ENCODE peak calls at places on chromosomes 11 and 22, in nine cellular contexts. Y is adipocyte, Z is OCI-LY7, P is mammary epithelial cell, G is mucosa of descending colon, E is A549, Q is BE2C, X is lower lobe of right lung, J is GM12878. M is an unnamed sample. For H3K9me3, the result is how much of the 10 kb centered on the place peaks cover.

GRCh38 chr22:18068381-18068988 is 9.3 kb upstream of the PEX26 start:
- DNase-seq in P (no peak), Z (no peak), X (no peak), Y (peak), G (no peak), Q (no peak), E (no peak), J (no peak), M (no peak)

GRCh38 chr22:25134028-25134427 is 65.6 kb upstream of the CRYBB3 start:
- DNase-seq in X (no peak), G (no peak), Q (no peak), J (no peak), Y (no peak), Z (no peak), E (no peak), P (peak), M (peak)

GRCh38 chr22:39821008-39821407 is 72.6 kb downstream of the ENTHD1 start:
- DNase-seq in G (no peak), J (no peak), E (no peak), Q (no peak), P (no peak), Z (no peak), Y (no peak), X (no peak), M (no peak)

GRCh38 chr22:32355760-32356159 is 1.9 kb upstream of the RFPL3 start:
- DNase-seq in E (peak), J (no peak), Y (no peak), G (no peak), Q (no peak), Z (peak), X (no peak), P (peak), M (peak)

GRCh38 chr11:5178046-5178837 is 22.2 kb downstream of the OR51V1 start:
- DNase-seq in Z (no peak), E (no peak), P (no peak), X (no peak), J (no peak), Y (no peak), G (no peak), Q (no peak), M (no peak)

GRCh38 chr11:47233989-47234668 is 14.5 kb downstream of the ACP2 start:
- DNase-seq in E (peak), Z (peak), Q (peak), J (no peak), P (peak), G (no peak), X (no peak), Y (peak), M (peak)

GRCh38 chr11:27700351-27701261 is at the start of gene BDNF:
- DNase-seq in Q (no peak), Z (no peak), X (no peak), J (no peak), G (no peak), E (peak), Y (peak), P (no peak), M (peak)

GRCh38 chr22:22986008-22986407 is 84.3 kb upstream of the GNAZ start:
- DNase-seq in E (no peak), G (no peak), Z (no peak), J (no peak), X (no peak), Y (no peak), P (no peak), Q (no peak), M (no peak)

GRCh38 chr22:42347281-42347824 is 76.9 kb upstream of the TCF20 start:
- DNase-seq in P (no peak), E (no peak), G (no peak), J (no peak), Y (no peak), Z (no peak), X (no peak), Q (peak), M (no peak)

GRCh38 chr11:120658071-120658423 is 146.5 kb downstream of the GRIK4 start:
- DNase-seq in J (peak), P (no peak), X (no peak), Y (no peak), E (no peak), Q (no peak), Z (peak), G (no peak), M (no peak)

GRCh38 chr22:20438066-20438677 is 547 bp upstream of the SCARF2 start:
- DNase-seq in Z (no peak), P (no peak), E (no peak), X (peak), G (peak), Y (peak), J (no peak), Q (no peak), M (no peak)

GRCh38 chr11:14384338-14384737 is 25.4 kb upstream of the RRAS2 start:
- DNase-seq in E (no peak), Z (no peak), J (no peak), Y (peak), P (no peak), X (no peak), G (no peak), Q (no peak), M (no peak)

GRCh38 chr11:85575388-85575787 is 51.8 kb downstream of the DLG2 start:
- DNase-seq in G (no peak), Z (no peak), E (no peak), Y (no peak), Q (no peak), X (no peak), P (no peak), J (no peak), M (no peak)

GRCh38 chr11:85758026-85758425 is 52.9 kb downstream of the SYTL2 start:
- DNase-seq in G (no peak), X (no peak), Q (no peak), J (no peak), Z (no peak), P (no peak), E (no peak), Y (no peak), M (peak)

GRCh38 chr11:71568707-71569349 is 3.5 kb downstream of the KRTAP5-10 start:
- DNase-seq in X (no peak), Y (no peak), P (no peak), Q (peak), E (no peak), G (no peak), Z (no peak), J (no peak), M (peak)

GRCh38 chr22:35991168-35991567 is 37.5 kb downstream of the RBFOX2 start:
- DNase-seq in P (no peak), X (no peak), Q (no peak), Y (peak), G (no peak), Z (no peak), E (no peak), J (no peak), M (no peak)

GRCh38 chr11:60838132-60838531 is 3.8 kb upstream of the CCDC86 start:
- DNase-seq in Q (no peak), J (no peak), Z (peak), Y (peak), X (no peak), E (peak), P (no peak), G (no peak), M (no peak)

GRCh38 chr11:134510641-134511040 is 98.6 kb upstream of the B3GAT1 start:
- DNase-seq in E (no peak), G (peak), Q (no peak), X (peak), P (no peak), J (no peak), Z (no peak), Y (no peak), M (no peak)

GRCh38 chr11:17547051-17547577 is at the start of gene OTOG:
- DNase-seq in Q (peak), G (no peak), E (no peak), P (no peak), J (no peak), Z (no peak), Y (no peak), X (no peak), M (peak)

GRCh38 chr22:22791438-22792181 is 96.0 kb upstream of the IGLL5 start:
- DNase-seq in E (no peak), J (no peak), Q (no peak), Z (no peak), G (no peak), X (no peak), Y (no peak), P (no peak), M (no peak)

GRCh38 chr11:131670876-131671275 is 300.5 kb downstream of the NTM start:
- DNase-seq in E (no peak), Z (no peak), Q (no peak), X (no peak), P (no peak), J (no peak), G (no peak), Y (no peak), M (no peak)

GRCh38 chr22:48599346-48599745 is 1228.3 kb downstream of the BRD1 start:
- DNase-seq in Z (no peak), Y (no peak), P (no peak), E (no peak), X (no peak), Q (no peak), G (no peak), J (no peak), M (no peak)

GRCh38 chr22:48600171-48600570 is 1227.5 kb downstream of the BRD1 start:
- DNase-seq in G (no peak), Z (no peak), J (no peak), X (no peak), Y (no peak), P (no peak), Q (no peak), E (no peak), M (no peak)

GRCh38 chr22:48602805-48603518 is 1224.7 kb downstream of the BRD1 start:
- DNase-seq in E (no peak), P (no peak), Q (no peak), Z (no peak), Y (no peak), X (no peak), J (no peak), G (no peak), M (no peak)

GRCh38 chr22:48603621-48604320 is 1223.9 kb downstream of the BRD1 start:
- DNase-seq in Z (no peak), G (no peak), X (no peak), J (no peak), P (no peak), Y (no peak), E (no peak), Q (no peak), M (no peak)

DNA sequence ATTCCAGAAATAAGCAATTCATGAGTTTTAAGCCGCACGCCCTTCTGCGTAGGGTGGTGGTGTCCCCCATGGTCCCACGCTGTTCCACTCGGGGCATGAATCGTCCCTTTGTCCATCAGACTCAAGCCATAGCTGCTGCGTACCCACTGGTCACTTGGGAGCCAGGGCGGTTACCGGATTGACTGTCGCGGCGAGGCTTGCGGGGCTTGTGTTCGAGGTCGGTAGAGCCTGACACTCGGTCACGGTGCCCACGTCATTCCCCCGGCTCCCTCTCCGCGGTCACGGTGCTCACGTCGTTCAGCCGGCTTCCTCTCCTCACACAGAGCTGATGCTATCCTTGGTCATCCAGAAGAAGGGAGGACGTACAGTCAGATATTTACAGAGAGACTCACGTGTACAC is 1227.0 kb downstream of the BRD1 start:
- DNase-seq in G (no peak), E (no peak), J (no peak), Y (no peak), P (no peak), X (no peak), Z (no peak), Q (no peak), M (no peak)
- H3K9me3 ChIP-seq in G (under half), E (under half), J (under half), Y (under half), P (half or more), X (under half), Z (under half), Q (under half), M (under half)

DNA sequence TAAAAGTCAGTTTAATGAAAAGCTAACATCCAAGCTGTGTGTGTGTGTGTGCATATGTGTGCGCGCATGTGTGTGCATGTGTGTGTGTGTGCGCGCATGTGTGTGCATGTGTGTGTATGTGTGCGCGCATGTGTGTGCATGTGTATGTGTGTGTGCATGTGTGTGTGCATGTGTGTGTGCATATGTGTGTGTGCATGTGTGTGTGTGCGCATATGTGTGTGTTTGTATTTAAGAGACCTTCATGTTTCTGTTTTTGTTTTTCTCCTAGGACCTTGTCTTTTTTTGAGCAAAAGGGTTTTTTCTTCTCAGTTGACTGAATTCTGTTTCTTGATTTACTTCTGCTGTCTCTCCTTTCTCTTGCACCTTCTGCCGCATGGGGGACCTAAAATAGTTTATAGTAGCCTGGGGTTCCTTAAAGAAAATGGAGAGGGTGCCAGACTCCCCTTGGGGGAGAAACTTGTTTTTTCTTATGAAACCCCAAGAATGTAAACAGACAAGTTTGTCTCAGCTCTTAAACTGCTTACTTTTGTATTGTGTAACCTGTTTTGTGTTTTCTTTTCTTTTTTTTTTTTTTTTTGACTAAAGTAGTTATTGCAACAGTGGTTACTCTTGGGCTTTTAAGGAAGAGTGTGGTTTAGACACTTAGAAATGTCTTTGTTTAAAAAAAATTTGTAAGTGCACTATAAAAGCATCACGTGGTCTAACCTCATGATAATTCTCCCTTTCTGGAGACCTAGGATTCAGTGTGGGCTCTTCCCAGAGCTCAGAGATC is 53.0 kb downstream of the OSBPL5 start:
- DNase-seq in E (no peak), Y (peak), Z (no peak), Q (no peak), X (peak), J (no peak), G (no peak), P (no peak), M (no peak)
- H3K9me3 ChIP-seq in E (under half), Y (under half), Z (under half), Q (under half), X (under half), J (under half), G (under half), P (under half), M (under half)

DNA sequence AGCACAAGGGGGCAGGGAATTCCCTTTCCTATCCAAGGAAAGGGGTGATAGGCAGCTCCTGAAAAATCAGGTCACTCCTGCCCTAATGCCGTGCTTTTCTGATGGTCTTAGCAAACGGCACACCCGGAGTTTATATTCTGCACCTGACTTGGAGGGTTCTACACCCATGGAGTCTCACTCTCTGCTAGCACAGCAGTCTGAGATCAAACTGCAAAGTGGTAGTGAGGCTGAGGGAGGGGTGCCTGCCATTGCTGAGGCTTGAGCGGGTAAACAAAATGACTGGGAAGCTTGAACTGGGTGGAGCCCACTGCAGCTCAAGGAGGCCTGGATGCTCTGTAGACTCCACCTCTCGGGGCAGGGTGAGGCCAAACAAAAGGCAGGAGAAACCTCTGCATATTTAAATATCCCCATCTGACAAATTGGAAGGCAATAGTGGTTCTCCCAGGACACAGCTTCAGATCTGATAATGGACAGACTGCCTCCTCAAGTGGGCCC is 194.7 kb downstream of the OR4A47 start:
- DNase-seq in G (no peak), Q (no peak), Y (no peak), J (no peak), X (no peak), E (no peak), P (no peak), Z (no peak), M (no peak)
- H3K9me3 ChIP-seq in G (half or more), Q (under half), Y (under half), J (under half), X (under half), E (under half), P (under half), Z (under half), M (under half)

DNA sequence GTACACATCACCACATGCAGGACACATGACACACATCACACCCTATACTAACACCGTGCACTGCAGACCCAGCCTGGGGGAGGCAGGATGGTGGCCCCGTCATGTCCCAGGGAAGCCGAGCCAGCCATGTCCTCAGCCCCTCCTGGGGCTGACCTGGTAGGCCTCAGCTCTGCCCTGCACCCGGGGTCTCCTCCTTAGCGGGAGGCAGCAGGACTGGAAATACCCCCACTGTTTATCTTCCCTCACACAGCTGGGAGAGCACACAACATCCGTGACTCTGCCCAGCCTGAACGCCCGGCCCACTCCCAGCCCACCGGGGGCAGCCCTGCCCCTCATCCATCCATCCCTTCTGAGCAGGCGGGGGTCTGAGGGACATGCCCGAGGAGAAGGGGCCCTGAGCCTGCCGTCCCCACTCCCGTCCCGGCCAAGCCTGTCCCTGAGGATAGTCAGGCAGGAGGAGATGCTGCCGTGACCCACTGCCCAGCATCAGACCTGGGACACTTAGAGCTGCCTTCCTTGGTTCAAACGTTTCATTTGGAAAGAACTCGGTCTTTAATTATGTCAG is 945.0 kb downstream of the BRD1 start:
- DNase-seq in Z (no peak), E (no peak), P (no peak), G (no peak), X (peak), Y (no peak), Q (no peak), J (no peak), M (no peak)
- H3K9me3 ChIP-seq in Z (under half), E (under half), P (under half), G (under half), X (under half), Y (under half), Q (under half), J (under half), M (under half)

GRCh38 chr11:48669146-48669545 is 180.6 kb downstream of the OR4A47 start:
- DNase-seq in Y (no peak), E (no peak), J (no peak), Z (no peak), P (no peak), X (no peak), G (no peak), Q (no peak), M (no peak)
- H3K9me3 ChIP-seq in Y (half or more), E (under half), J (under half), Z (under half), P (under half), X (under half), G (half or more), Q (under half), M (under half)

DNA sequence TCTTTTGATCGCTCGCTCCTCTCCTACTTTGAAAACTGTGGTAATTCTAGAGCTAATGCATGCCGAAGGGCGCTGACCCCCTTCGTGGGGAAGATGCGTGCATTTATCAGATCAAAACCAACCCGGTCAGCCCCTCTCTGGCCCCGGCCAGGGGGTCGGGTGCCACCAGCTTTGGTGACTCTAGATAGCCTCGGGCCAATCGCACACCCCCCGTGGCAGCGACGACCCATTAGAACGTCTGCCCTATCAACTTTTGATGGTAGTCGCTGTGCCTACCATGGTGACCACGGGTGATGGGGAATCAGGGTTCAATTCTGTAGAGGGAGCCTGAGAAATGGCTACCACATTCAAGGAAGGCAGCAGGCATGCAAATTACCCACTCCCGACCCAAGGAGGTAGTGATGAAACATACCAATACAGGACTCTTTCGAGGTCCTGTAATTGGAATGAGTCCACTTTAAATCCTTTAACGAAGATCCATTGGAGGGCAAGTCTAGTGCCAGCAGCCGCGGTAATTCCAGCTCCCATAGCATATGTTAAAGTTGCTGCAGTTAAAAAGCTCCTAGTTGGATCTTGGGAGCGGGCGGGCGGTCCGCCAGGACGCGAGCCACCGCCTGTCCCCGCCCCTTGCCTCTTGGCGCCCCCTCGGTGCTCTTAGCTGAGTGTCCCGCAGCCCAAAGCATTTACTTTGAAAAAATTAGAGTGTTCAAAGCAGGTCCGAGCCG is 3898.2 kb upstream of the OR11H1 start:
- DNase-seq in Y (no peak), E (no peak), Z (no peak), G (no peak), J (no peak), P (no peak), X (no peak), Q (no peak), M (no peak)
- H3K9me3 ChIP-seq in Y (under half), E (under half), Z (under half), G (half or more), J (under half), P (under half), X (under half), Q (under half), M (under half)

GRCh38 chr22:30968924-30969531 is at the start of gene TUG1:
- DNase-seq in Y (peak), Q (peak), P (peak), J (peak), Z (peak), X (peak), E (peak), G (peak), M (peak)

GRCh38 chr22:30969532-30970355 is 679 bp downstream of the TUG1 start:
- DNase-seq in J (no peak), G (no peak), X (no peak), P (peak), E (peak), Z (peak), Q (peak), Y (peak), M (peak)

GRCh38 chr22:30968015-30968923 is at the start of gene MORC2:
- DNase-seq in J (no peak), Z (no peak), E (peak), P (no peak), Q (no peak), Y (no peak), G (peak), X (peak), M (peak)

GRCh38 chr22:30964858-30965257 is 3.7 kb downstream of the MORC2 start:
- DNase-seq in E (no peak), X (no peak), J (no peak), Q (no peak), Y (no peak), Z (no peak), G (no peak), P (no peak), M (no peak)

GRCh38 chr22:30970356-30970746 is 1.3 kb downstream of the TUG1 start:
- DNase-seq in J (no peak), G (no peak), X (no peak), Z (no peak), P (no peak), Q (no peak), E (no peak), Y (peak), M (no peak)
- H3K9me3 ChIP-seq in J (under half), G (under half), X (under half), Z (under half), P (under half), Q (under half), E (half or more), Y (under half), M (under half)

GRCh38 chr11:22991196-22991595 is 130.9 kb upstream of the CCDC179 start:
- DNase-seq in P (no peak), J (no peak), Q (no peak), Z (no peak), Y (no peak), X (no peak), G (no peak), E (no peak), M (no peak)
- H3K9me3 ChIP-seq in P (under half), J (under half), Q (under half), Z (under half), Y (under half), X (under half), G (under half), E (under half), M (under half)